ENCODE peak calls at places on chromosomes 4 and X, in eight cellular contexts. One of them, this sample, is unnamed.

GRCh38 chr4:20418865-20419451 is 167.3 kb downstream of the SLIT2 start:
- DNase-seq in CD4-positive, CD25-positive, alpha-beta regulatory T cell: peak; percentile 7
- DNase-seq in tibial artery: no peak
- DNase-seq in brain microvascular endothelial cell: peak; percentile 36
- DNase-seq in psoas muscle: no peak
- DNase-seq in fibroblast of lung: peak; percentile 87
- DNase-seq in GM23248: peak; percentile 83
- DNase-seq in H7: no peak
- DNase-seq in this sample: no peak

GRCh38 chr4:107951551-107951950 is 20.2 kb downstream of the CYP2U1 start:
- DNase-seq in CD4-positive, CD25-positive, alpha-beta regulatory T cell: no peak
- DNase-seq in tibial artery: no peak
- DNase-seq in brain microvascular endothelial cell: peak; percentile 76
- DNase-seq in psoas muscle: no peak
- DNase-seq in fibroblast of lung: peak; percentile 49
- DNase-seq in GM23248: peak; percentile 84
- DNase-seq in H7: no peak
- DNase-seq in this sample: no peak

GRCh38 chrX:148354906-148355305 is 145.5 kb upstream of the AFF2 start:
- DNase-seq in CD4-positive, CD25-positive, alpha-beta regulatory T cell: no peak
- DNase-seq in tibial artery: no peak
- DNase-seq in brain microvascular endothelial cell: no peak
- DNase-seq in psoas muscle: no peak
- DNase-seq in fibroblast of lung: no peak
- DNase-seq in GM23248: no peak
- DNase-seq in H7: no peak
- DNase-seq in this sample: no peak

GRCh38 chr4:162117051-162117450 is 46.7 kb downstream of the FSTL5 start:
- DNase-seq in CD4-positive, CD25-positive, alpha-beta regulatory T cell: no peak
- DNase-seq in tibial artery: no peak
- DNase-seq in brain microvascular endothelial cell: no peak
- DNase-seq in psoas muscle: no peak
- DNase-seq in fibroblast of lung: no peak
- DNase-seq in GM23248: no peak
- DNase-seq in H7: no peak
- DNase-seq in this sample: no peak

GRCh38 chrX:102934624-102935023 is 2.4 kb upstream of the RAB40AL start:
- DNase-seq in CD4-positive, CD25-positive, alpha-beta regulatory T cell: peak; percentile 17
- DNase-seq in tibial artery: no peak
- DNase-seq in brain microvascular endothelial cell: peak; percentile 25
- DNase-seq in psoas muscle: no peak
- DNase-seq in fibroblast of lung: peak; percentile 30
- DNase-seq in GM23248: peak; percentile 39
- DNase-seq in H7: peak; percentile 52
- DNase-seq in this sample: no peak

GRCh38 chr4:165248102-165248501 is 40.7 kb downstream of the KLHL2 start:
- DNase-seq in CD4-positive, CD25-positive, alpha-beta regulatory T cell: peak; percentile 17
- DNase-seq in tibial artery: no peak
- DNase-seq in brain microvascular endothelial cell: no peak
- DNase-seq in psoas muscle: no peak
- DNase-seq in fibroblast of lung: no peak
- DNase-seq in GM23248: no peak
- DNase-seq in H7: no peak
- DNase-seq in this sample: no peak

GRCh38 chr4:16626945-16627344 is 271.5 kb downstream of the LDB2 start:
- DNase-seq in CD4-positive, CD25-positive, alpha-beta regulatory T cell: no peak
- DNase-seq in tibial artery: no peak
- DNase-seq in brain microvascular endothelial cell: peak; percentile 96
- DNase-seq in psoas muscle: no peak
- DNase-seq in fibroblast of lung: peak; percentile 96
- DNase-seq in GM23248: peak; percentile 96
- DNase-seq in H7: no peak
- DNase-seq in this sample: no peak

GRCh38 chr4:171594293-171594692 is 218.9 kb upstream of the GALNTL6 start:
- DNase-seq in CD4-positive, CD25-positive, alpha-beta regulatory T cell: no peak
- DNase-seq in tibial artery: no peak
- DNase-seq in brain microvascular endothelial cell: no peak
- DNase-seq in psoas muscle: no peak
- DNase-seq in fibroblast of lung: no peak
- DNase-seq in GM23248: no peak
- DNase-seq in H7: no peak
- DNase-seq in this sample: no peak

GRCh38 chr4:70225824-70226223 is at the start of gene FDCSP:
- DNase-seq in CD4-positive, CD25-positive, alpha-beta regulatory T cell: no peak
- DNase-seq in tibial artery: no peak
- DNase-seq in brain microvascular endothelial cell: no peak
- DNase-seq in psoas muscle: no peak
- DNase-seq in fibroblast of lung: no peak
- DNase-seq in GM23248: no peak
- DNase-seq in H7: no peak
- DNase-seq in this sample: no peak

GRCh38 chr4:7238300-7238960 is 46.1 kb downstream of the SORCS2 start:
- DNase-seq in CD4-positive, CD25-positive, alpha-beta regulatory T cell: no peak
- DNase-seq in tibial artery: no peak
- DNase-seq in brain microvascular endothelial cell: no peak
- DNase-seq in psoas muscle: no peak
- DNase-seq in fibroblast of lung: no peak
- DNase-seq in GM23248: no peak
- DNase-seq in H7: peak; percentile 85
- DNase-seq in this sample: no peak

GRCh38 chr4:125703443-125703842 is 388.7 kb downstream of the FAT4 start:
- DNase-seq in CD4-positive, CD25-positive, alpha-beta regulatory T cell: no peak
- DNase-seq in tibial artery: no peak
- DNase-seq in brain microvascular endothelial cell: no peak
- DNase-seq in psoas muscle: no peak
- DNase-seq in fibroblast of lung: peak; percentile 44
- DNase-seq in GM23248: peak; percentile 62
- DNase-seq in H7: no peak
- DNase-seq in this sample: no peak

GRCh38 chrX:139828037-139828436 is 104.8 kb downstream of the ATP11C start:
- DNase-seq in CD4-positive, CD25-positive, alpha-beta regulatory T cell: no peak
- DNase-seq in tibial artery: no peak
- DNase-seq in brain microvascular endothelial cell: no peak
- DNase-seq in psoas muscle: no peak
- DNase-seq in fibroblast of lung: no peak
- DNase-seq in GM23248: peak; percentile 6
- DNase-seq in H7: no peak
- DNase-seq in this sample: no peak

GRCh38 chr4:92263010-92263409 is 40.8 kb upstream of the GRID2 start:
- DNase-seq in CD4-positive, CD25-positive, alpha-beta regulatory T cell: no peak
- DNase-seq in tibial artery: no peak
- DNase-seq in brain microvascular endothelial cell: no peak
- DNase-seq in psoas muscle: no peak
- DNase-seq in fibroblast of lung: no peak
- DNase-seq in GM23248: no peak
- DNase-seq in H7: no peak
- DNase-seq in this sample: no peak

GRCh38 chr4:19971829-19972228 is 279.9 kb upstream of the SLIT2 start:
- DNase-seq in CD4-positive, CD25-positive, alpha-beta regulatory T cell: no peak
- DNase-seq in tibial artery: no peak
- DNase-seq in brain microvascular endothelial cell: peak; percentile 31
- DNase-seq in psoas muscle: no peak
- DNase-seq in fibroblast of lung: no peak
- DNase-seq in GM23248: no peak
- DNase-seq in H7: no peak
- DNase-seq in this sample: no peak

GRCh38 chr4:128387600-128388351 is 100.2 kb upstream of the PGRMC2 start:
- DNase-seq in CD4-positive, CD25-positive, alpha-beta regulatory T cell: no peak
- DNase-seq in tibial artery: no peak
- DNase-seq in brain microvascular endothelial cell: peak; percentile 14
- DNase-seq in psoas muscle: no peak
- DNase-seq in fibroblast of lung: no peak
- DNase-seq in GM23248: peak; percentile 33
- DNase-seq in H7: no peak
- DNase-seq in this sample: no peak

GRCh38 chr4:149344436-149344835 is 471.2 kb downstream of the IQCM start:
- DNase-seq in CD4-positive, CD25-positive, alpha-beta regulatory T cell: no peak
- DNase-seq in tibial artery: no peak
- DNase-seq in brain microvascular endothelial cell: peak; percentile 57
- DNase-seq in psoas muscle: no peak
- DNase-seq in fibroblast of lung: peak; percentile 68
- DNase-seq in GM23248: peak; percentile 80
- DNase-seq in H7: no peak
- DNase-seq in this sample: no peak

GRCh38 chr4:95462946-95463345 is 85.8 kb downstream of the UNC5C start:
- DNase-seq in CD4-positive, CD25-positive, alpha-beta regulatory T cell: no peak
- DNase-seq in tibial artery: no peak
- DNase-seq in brain microvascular endothelial cell: no peak
- DNase-seq in psoas muscle: no peak
- DNase-seq in fibroblast of lung: no peak
- DNase-seq in GM23248: no peak
- DNase-seq in H7: no peak
- DNase-seq in this sample: no peak

GRCh38 chr4:183098080-183098722 is 856 bp upstream of the WWC2 start:
- DNase-seq in CD4-positive, CD25-positive, alpha-beta regulatory T cell: no peak
- DNase-seq in tibial artery: peak; percentile 81
- DNase-seq in brain microvascular endothelial cell: peak; percentile 29
- DNase-seq in psoas muscle: peak; percentile 67
- DNase-seq in fibroblast of lung: peak; percentile 56
- DNase-seq in GM23248: peak; percentile 84
- DNase-seq in H7: peak; percentile 83
- DNase-seq in this sample: peak; percentile 51

GRCh38 chr4:61522312-61522711 is 322.2 kb downstream of the ADGRL3 start:
- DNase-seq in CD4-positive, CD25-positive, alpha-beta regulatory T cell: no peak
- DNase-seq in tibial artery: no peak
- DNase-seq in brain microvascular endothelial cell: no peak
- DNase-seq in psoas muscle: no peak
- DNase-seq in fibroblast of lung: no peak
- DNase-seq in GM23248: no peak
- DNase-seq in H7: no peak
- DNase-seq in this sample: no peak

GRCh38 chrX:33183366-33183765 is 28.0 kb downstream of the DMD start:
- DNase-seq in CD4-positive, CD25-positive, alpha-beta regulatory T cell: no peak
- DNase-seq in tibial artery: peak; percentile 69
- DNase-seq in brain microvascular endothelial cell: peak; percentile 77
- DNase-seq in psoas muscle: peak; percentile 31
- DNase-seq in fibroblast of lung: peak; percentile 74
- DNase-seq in GM23248: no peak
- DNase-seq in H7: peak; percentile 10
- DNase-seq in this sample: peak; percentile 11

GRCh38 chr4:40875507-40876150 is 125.9 kb downstream of the NSUN7 start:
- DNase-seq in CD4-positive, CD25-positive, alpha-beta regulatory T cell: no peak
- DNase-seq in tibial artery: no peak
- DNase-seq in brain microvascular endothelial cell: no peak
- DNase-seq in psoas muscle: no peak
- DNase-seq in fibroblast of lung: no peak
- DNase-seq in GM23248: no peak
- DNase-seq in H7: no peak
- DNase-seq in this sample: no peak

GRCh38 chr4:76709454-76709853 is 188.5 kb downstream of the SOWAHB start:
- DNase-seq in CD4-positive, CD25-positive, alpha-beta regulatory T cell: no peak
- DNase-seq in tibial artery: no peak
- DNase-seq in brain microvascular endothelial cell: no peak
- DNase-seq in psoas muscle: no peak
- DNase-seq in fibroblast of lung: no peak
- DNase-seq in GM23248: no peak
- DNase-seq in H7: no peak
- DNase-seq in this sample: no peak

GRCh38 chr4:153013202-153013988 is 77.3 kb downstream of the FHDC1 start:
- DNase-seq in CD4-positive, CD25-positive, alpha-beta regulatory T cell: no peak
- DNase-seq in tibial artery: no peak
- DNase-seq in brain microvascular endothelial cell: no peak
- DNase-seq in psoas muscle: no peak
- DNase-seq in fibroblast of lung: peak; percentile 8
- DNase-seq in GM23248: peak; percentile 32
- DNase-seq in H7: no peak
- DNase-seq in this sample: no peak

GRCh38 chr4:8393593-8394038 is 46.9 kb downstream of the ACOX3 start:
- DNase-seq in CD4-positive, CD25-positive, alpha-beta regulatory T cell: no peak
- DNase-seq in tibial artery: peak; percentile 84
- DNase-seq in brain microvascular endothelial cell: peak; percentile 95
- DNase-seq in psoas muscle: peak; percentile 80
- DNase-seq in fibroblast of lung: peak; percentile 96
- DNase-seq in GM23248: peak; percentile 98
- DNase-seq in H7: no peak
- DNase-seq in this sample: no peak

GRCh38 chr4:150888217-150888616 is 126.9 kb downstream of the LRBA start:
- DNase-seq in CD4-positive, CD25-positive, alpha-beta regulatory T cell: no peak
- DNase-seq in tibial artery: no peak
- DNase-seq in brain microvascular endothelial cell: no peak
- DNase-seq in psoas muscle: no peak
- DNase-seq in fibroblast of lung: no peak
- DNase-seq in GM23248: no peak
- DNase-seq in H7: no peak
- DNase-seq in this sample: no peak

GRCh38 chr4:7904108-7904516 is 35.5 kb downstream of the AFAP1 start:
- DNase-seq in CD4-positive, CD25-positive, alpha-beta regulatory T cell: no peak
- DNase-seq in tibial artery: no peak
- DNase-seq in brain microvascular endothelial cell: peak; percentile 79
- DNase-seq in psoas muscle: no peak
- DNase-seq in fibroblast of lung: peak; percentile 78
- DNase-seq in GM23248: peak; percentile 93
- DNase-seq in H7: no peak
- DNase-seq in this sample: no peak

GRCh38 chr4:3749081-3749480 is 17.1 kb upstream of the ADRA2C start:
- DNase-seq in CD4-positive, CD25-positive, alpha-beta regulatory T cell: no peak
- DNase-seq in tibial artery: no peak
- DNase-seq in brain microvascular endothelial cell: no peak
- DNase-seq in psoas muscle: no peak
- DNase-seq in fibroblast of lung: no peak
- DNase-seq in GM23248: no peak
- DNase-seq in H7: no peak
- DNase-seq in this sample: no peak
- H3K27me3 ChIP-seq in CD4-positive, CD25-positive, alpha-beta regulatory T cell: no peaks in the 10 kb centered on the region
- H3K27me3 ChIP-seq in tibial artery: peaks cover 9% of the 10 kb centered on the region
- H3K27me3 ChIP-seq in brain microvascular endothelial cell: peaks cover 23% of the 10 kb centered on the region
- H3K27me3 ChIP-seq in psoas muscle: peaks cover 80% of the 10 kb centered on the region
- H3K27me3 ChIP-seq in fibroblast of lung: peaks cover 6% of the 10 kb centered on the region
- H3K27me3 ChIP-seq in GM23248: peaks cover 59% of the 10 kb centered on the region
- H3K27me3 ChIP-seq in H7: no peaks in the 10 kb centered on the region
- H3K27me3 ChIP-seq in this sample: peaks cover 52% of the 10 kb centered on the region

GRCh38 chr4:30767147-30767546 is 47.0 kb downstream of the PCDH7 start:
- DNase-seq in CD4-positive, CD25-positive, alpha-beta regulatory T cell: no peak
- DNase-seq in tibial artery: no peak
- DNase-seq in brain microvascular endothelial cell: no peak
- DNase-seq in psoas muscle: no peak
- DNase-seq in fibroblast of lung: no peak
- DNase-seq in GM23248: no peak
- DNase-seq in H7: no peak
- DNase-seq in this sample: no peak
- H3K4me3 ChIP-seq in CD4-positive, CD25-positive, alpha-beta regulatory T cell: no peak overlapping the region
- H3K4me3 ChIP-seq in tibial artery: no peak overlapping the region
- H3K4me3 ChIP-seq in brain microvascular endothelial cell: no peak overlapping the region
- H3K4me3 ChIP-seq in psoas muscle: no peak overlapping the region
- H3K4me3 ChIP-seq in fibroblast of lung: no peak overlapping the region
- H3K4me3 ChIP-seq in GM23248: no peak overlapping the region
- H3K4me3 ChIP-seq in H7: no peak overlapping the region
- H3K4me3 ChIP-seq in this sample: no peak overlapping the region

GRCh38 chr4:1523033-1523432 is 116.8 kb upstream of the NKX1-1 start:
- DNase-seq in CD4-positive, CD25-positive, alpha-beta regulatory T cell: no peak
- DNase-seq in tibial artery: no peak
- DNase-seq in brain microvascular endothelial cell: no peak
- DNase-seq in psoas muscle: no peak
- DNase-seq in fibroblast of lung: no peak
- DNase-seq in GM23248: no peak
- DNase-seq in H7: no peak
- DNase-seq in this sample: no peak
- H3K27me3 ChIP-seq in CD4-positive, CD25-positive, alpha-beta regulatory T cell: no peaks in the 10 kb centered on the region
- H3K27me3 ChIP-seq in tibial artery: peaks cover 62% of the 10 kb centered on the region
- H3K27me3 ChIP-seq in brain microvascular endothelial cell: peaks cover 2% of the 10 kb centered on the region
- H3K27me3 ChIP-seq in psoas muscle: peaks cover 58% of the 10 kb centered on the region
- H3K27me3 ChIP-seq in fibroblast of lung: peaks cover 7% of the 10 kb centered on the region
- H3K27me3 ChIP-seq in GM23248: peaks cover 37% of the 10 kb centered on the region
- H3K27me3 ChIP-seq in H7: no peaks in the 10 kb centered on the region
- H3K27me3 ChIP-seq in this sample: peaks cover 46% of the 10 kb centered on the region

GRCh38 chr4:4387531-4388311 is 819 bp downstream of the NSG1 start:
- DNase-seq in CD4-positive, CD25-positive, alpha-beta regulatory T cell: no peak
- DNase-seq in tibial artery: no peak
- DNase-seq in brain microvascular endothelial cell: no peak
- DNase-seq in psoas muscle: no peak
- DNase-seq in fibroblast of lung: no peak
- DNase-seq in GM23248: peak; percentile 24
- DNase-seq in H7: peak; percentile 81
- DNase-seq in this sample: no peak
- H3K4me3 ChIP-seq in CD4-positive, CD25-positive, alpha-beta regulatory T cell: no peak overlapping the region
- H3K4me3 ChIP-seq in tibial artery: peak overlapping the region; percentile 22
- H3K4me3 ChIP-seq in brain microvascular endothelial cell: peak overlapping the region; percentile 9
- H3K4me3 ChIP-seq in psoas muscle: peak overlapping the region; percentile 60
- H3K4me3 ChIP-seq in fibroblast of lung: no peak overlapping the region
- H3K4me3 ChIP-seq in GM23248: peak overlapping the region; percentile 54
- H3K4me3 ChIP-seq in H7: peak overlapping the region; percentile 65
- H3K4me3 ChIP-seq in this sample: peak overlapping the region; percentile 53

This sample was measured in heart right ventricle.